ENCODE peak calls at places on chromosomes 6 and 20, in five cellular contexts. T is A549, Q is sigmoid colon, R is GM12878, Z is tibial nerve. L is an unnamed sample.

GRCh38 chr6:108732101-108732870 is 115.9 kb upstream of the ARMC2 start:
- DNase-seq in T (no peak), Q (no peak), R (no peak), Z (no peak), L (no peak)

GRCh38 chr6:165439928-165440554 is 130.6 kb upstream of the C6orf118 start:
- DNase-seq in T (peak), Q (no peak), R (no peak), Z (no peak), L (no peak)

GRCh38 chr6:146543940-146544661 is 468 bp downstream of the RAB32 start:
- DNase-seq in T (peak), Q (peak), R (no peak), Z (peak), L (no peak)

GRCh38 chr6:111673086-111673485 is 67.4 kb upstream of the TRAF3IP2 start:
- DNase-seq in T (no peak), Q (no peak), R (no peak), Z (no peak), L (no peak)

GRCh38 chr6:156563710-156564109 is 213.5 kb upstream of the ARID1B start:
- DNase-seq in T (no peak), Q (no peak), R (no peak), Z (no peak), L (no peak)

GRCh38 chr6:136774228-136775041 is 17.8 kb downstream of the MAP3K5 start:
- DNase-seq in T (no peak), Q (no peak), R (no peak), Z (no peak), L (no peak)

GRCh38 chr20:32581839-32582658 is 3.1 kb downstream of the NOL4L start:
- DNase-seq in T (no peak), Q (no peak), R (no peak), Z (no peak), L (no peak)

GRCh38 chr6:154651656-154652055 is 81.6 kb upstream of the SCAF8 start:
- DNase-seq in T (no peak), Q (no peak), R (no peak), Z (no peak), L (no peak)

GRCh38 chr6:99066041-99066440 is 118.3 kb upstream of the FBXL4 start:
- DNase-seq in T (no peak), Q (no peak), R (no peak), Z (no peak), L (no peak)
- TF ChIP-seq EP300 in T (no peak), Q (no peak), R (no peak), Z (no peak), L (no peak)

GRCh38 chr6:44722736-44723135 is 335.2 kb downstream of the CDC5L start:
- DNase-seq in T (no peak), Q (no peak), R (no peak), Z (no peak), L (no peak)
- TF ChIP-seq CTCF in T (no peak), Q (no peak), R (no peak), Z (no peak), L (no peak)

DNA sequence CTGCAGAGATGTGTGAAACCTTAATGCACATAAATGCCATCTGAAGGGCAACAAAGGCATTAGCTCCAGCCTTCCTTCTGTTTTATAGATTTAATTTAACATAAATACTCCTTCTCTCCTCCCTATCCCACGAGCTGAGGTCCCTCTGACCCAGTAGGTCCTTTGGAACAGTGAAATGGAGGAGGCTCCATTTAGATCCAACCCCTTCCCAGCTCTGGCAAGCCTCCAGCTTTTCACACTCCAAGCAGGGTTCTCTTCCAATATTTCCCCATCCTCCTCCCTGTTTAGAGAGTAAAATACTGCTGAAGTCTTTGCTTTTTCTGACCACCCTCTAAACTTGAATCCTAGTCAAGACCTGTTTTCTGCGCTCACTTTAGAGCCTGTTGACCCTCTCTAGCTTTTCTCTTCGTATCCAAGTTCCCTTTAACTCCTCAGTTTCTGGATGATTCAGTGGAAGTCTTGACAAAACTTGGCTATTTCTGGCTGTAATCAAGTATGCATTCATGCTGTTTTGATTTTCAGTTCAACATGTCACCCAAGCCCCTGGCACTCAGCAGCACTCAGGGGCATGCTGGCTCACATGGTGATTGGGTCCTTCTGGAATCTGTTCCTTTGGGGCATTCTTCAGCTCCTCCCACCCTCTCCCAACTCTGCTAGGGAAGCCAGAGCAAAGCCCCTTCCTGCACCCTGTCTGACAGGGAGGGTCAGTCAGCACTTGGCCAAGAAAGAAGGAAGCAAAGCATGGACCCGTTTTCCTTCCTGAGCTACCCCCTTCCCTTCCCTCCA is 6.8 kb downstream of the PLEKHG1 start:
- DNase-seq in T (no peak), Q (no peak), R (no peak), Z (no peak), L (no peak)
- TF ChIP-seq EP300 in T (no peak), Q (no peak), R (no peak), Z (no peak), L (no peak)

DNA sequence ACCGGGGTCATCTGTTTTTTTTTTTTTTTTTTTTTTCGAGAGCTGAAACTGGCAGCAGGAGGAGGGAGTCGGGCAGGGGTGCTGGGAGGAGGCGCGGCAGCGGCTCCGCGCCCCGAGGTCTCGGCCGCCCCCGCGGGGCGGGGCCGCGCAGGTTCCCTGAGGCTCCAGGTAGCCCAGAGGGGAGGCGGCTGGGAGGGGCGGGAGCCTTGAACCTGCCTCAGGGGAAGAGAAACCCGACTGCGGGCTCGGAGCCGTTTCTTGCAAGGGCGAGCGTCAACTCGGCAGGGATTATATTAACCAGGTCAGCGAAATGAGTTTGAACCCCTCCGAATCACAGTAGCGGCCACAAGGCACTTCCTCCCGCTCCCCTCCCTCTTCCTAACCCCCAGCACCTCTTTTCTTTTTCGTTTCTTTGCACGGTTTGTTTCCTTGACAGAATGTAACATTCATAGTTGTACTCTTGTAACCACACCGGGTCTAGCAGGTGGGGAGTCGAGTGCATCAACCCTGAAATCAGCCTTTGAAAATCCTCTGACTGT is 2.0 kb downstream of the MYB start:
- DNase-seq in T (no peak), Q (no peak), R (no peak), Z (no peak), L (no peak)
- TF ChIP-seq CTCF in T (no peak), Q (no peak), R (no peak), Z (no peak), L (no peak)

GRCh38 chr6:25006565-25007001 is 70.8 kb upstream of the RIPOR2 start:
- DNase-seq in T (no peak), Q (peak), R (no peak), Z (no peak), L (no peak)
- TF ChIP-seq EP300 in T (no peak), Q (no peak), R (no peak), Z (peak), L (peak)

DNA sequence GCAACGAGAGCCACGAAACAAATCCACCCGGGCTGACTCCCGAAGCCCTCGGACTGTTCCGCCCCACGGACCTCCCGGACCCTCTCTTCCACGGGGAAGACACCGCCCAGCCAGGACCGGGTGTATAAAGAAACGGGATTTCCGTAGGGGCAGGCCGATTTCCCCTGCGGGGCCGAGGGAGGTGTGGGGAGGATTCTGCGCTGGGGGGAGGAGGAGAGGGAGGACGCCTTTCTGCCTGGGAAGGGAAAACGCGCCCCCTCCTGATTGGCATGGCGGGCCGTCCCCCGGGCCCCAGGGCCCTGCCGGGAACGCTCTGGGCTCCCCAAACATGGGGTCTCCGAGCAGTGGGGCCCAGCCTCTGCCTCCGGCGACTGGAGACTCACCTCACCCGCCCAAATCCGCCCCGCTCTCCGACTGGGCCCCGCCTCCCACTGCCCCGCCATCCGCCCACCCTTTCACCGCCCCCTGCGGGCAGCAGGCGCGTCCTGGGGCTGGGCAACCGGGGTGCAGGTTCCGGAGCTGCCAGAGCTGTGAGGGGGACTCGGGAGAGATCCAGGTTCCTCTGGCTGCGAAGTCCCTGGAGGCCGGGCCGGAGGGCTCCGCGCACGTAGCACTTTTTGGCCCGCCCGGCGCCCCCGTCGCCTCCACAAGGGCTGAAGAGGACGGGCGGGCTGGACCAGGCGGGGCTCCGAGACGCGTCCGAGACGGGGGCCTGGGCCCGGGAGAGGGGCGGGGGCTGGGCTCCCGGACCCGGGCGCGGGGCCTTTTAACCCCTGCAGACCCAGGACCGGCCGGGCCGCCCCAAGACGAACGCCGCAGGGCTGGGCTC is 586 bp upstream of the PPDPF start:
- DNase-seq in T (peak), Q (no peak), R (no peak), Z (no peak), L (peak)
- TF ChIP-seq CTCF in T (peak), Q (no peak), R (peak), Z (peak), L (no peak)

GRCh38 chr20:1427457-1428054 is 34.7 kb upstream of the FKBP1A start:
- DNase-seq in T (no peak), Q (no peak), R (no peak), Z (no peak), L (no peak)
- TF ChIP-seq EP300 in T (no peak), Q (no peak), R (no peak), Z (no peak), L (no peak)

GRCh38 chr6:56312049-56312448 is 64.7 kb upstream of the COL21A1 start:
- DNase-seq in T (no peak), Q (no peak), R (no peak), Z (no peak), L (no peak)

GRCh38 chr6:56318851-56319250 is 71.5 kb upstream of the COL21A1 start:
- DNase-seq in T (no peak), Q (no peak), R (no peak), Z (no peak), L (no peak)

GRCh38 chr6:56311525-56311924 is 64.1 kb upstream of the COL21A1 start:
- DNase-seq in T (no peak), Q (no peak), R (no peak), Z (no peak), L (no peak)

GRCh38 chr6:56311086-56311485 is 63.7 kb upstream of the COL21A1 start:
- DNase-seq in T (no peak), Q (no peak), R (no peak), Z (no peak), L (no peak)

GRCh38 chr6:56314683-56315523 is 67.5 kb upstream of the COL21A1 start:
- DNase-seq in T (peak), Q (no peak), R (no peak), Z (no peak), L (peak)
- TF ChIP-seq CTCF in T (peak), Q (peak), R (peak), Z (peak), L (peak)

GRCh38 chr20:50276119-50277063 is 85.8 kb downstream of the CEBPB start:
- DNase-seq in T (no peak), Q (peak), R (no peak), Z (no peak), L (peak)
- TF ChIP-seq EP300 in T (no peak), Q (no peak), R (no peak), Z (no peak), L (no peak)

L was measured in ovary.